ENCODE peak calls at places on chromosome 17, in nine cellular contexts. One of them, this sample, is unnamed.

GRCh38 chr17:34474706-34475105 is 104.7 kb upstream of the TMEM132E start:
- DNase-seq in epithelial cell of esophagus: no peak
- DNase-seq in brain microvascular endothelial cell: no peak
- DNase-seq in NCI-H1694 treated with DMSO at 0.1 percent for 48 hours: no peak
- DNase-seq in H9: peak
- DNase-seq in NCI-H1092: no peak
- DNase-seq in fibroblast of mammary gland: no peak
- DNase-seq in fibroblast of gingiva: no peak
- DNase-seq in AG08395: no peak
- DNase-seq in this sample: no peak

GRCh38 chr17:72136692-72137550 is 16.1 kb downstream of the SOX9 start:
- DNase-seq in epithelial cell of esophagus: peak
- DNase-seq in brain microvascular endothelial cell: peak
- DNase-seq in NCI-H1694 treated with DMSO at 0.1 percent for 48 hours: peak
- DNase-seq in H9: no peak
- DNase-seq in NCI-H1092: no peak
- DNase-seq in fibroblast of mammary gland: peak
- DNase-seq in fibroblast of gingiva: peak
- DNase-seq in AG08395: peak
- DNase-seq in this sample: no peak

GRCh38 chr17:35127751-35128514 is 6.5 kb downstream of the FNDC8 start:
- DNase-seq in epithelial cell of esophagus: no peak
- DNase-seq in brain microvascular endothelial cell: no peak
- DNase-seq in NCI-H1694 treated with DMSO at 0.1 percent for 48 hours: no peak
- DNase-seq in H9: no peak
- DNase-seq in NCI-H1092: no peak
- DNase-seq in fibroblast of mammary gland: peak
- DNase-seq in fibroblast of gingiva: peak
- DNase-seq in AG08395: peak
- DNase-seq in this sample: no peak

GRCh38 chr17:42421479-42422332 is 1.4 kb downstream of the CAVIN1 start:
- DNase-seq in epithelial cell of esophagus: peak
- DNase-seq in brain microvascular endothelial cell: peak
- DNase-seq in NCI-H1694 treated with DMSO at 0.1 percent for 48 hours: no peak
- DNase-seq in H9: peak
- DNase-seq in NCI-H1092: no peak
- DNase-seq in fibroblast of mammary gland: peak
- DNase-seq in fibroblast of gingiva: peak
- DNase-seq in AG08395: peak
- DNase-seq in this sample: no peak

GRCh38 chr17:73291260-73291801 is 20.5 kb downstream of the CDC42EP4 start:
- DNase-seq in epithelial cell of esophagus: peak
- DNase-seq in brain microvascular endothelial cell: peak
- DNase-seq in NCI-H1694 treated with DMSO at 0.1 percent for 48 hours: no peak
- DNase-seq in H9: peak
- DNase-seq in NCI-H1092: no peak
- DNase-seq in fibroblast of mammary gland: peak
- DNase-seq in fibroblast of gingiva: peak
- DNase-seq in AG08395: peak
- DNase-seq in this sample: peak

GRCh38 chr17:71963341-71963740 is 157.5 kb upstream of the SOX9 start:
- DNase-seq in epithelial cell of esophagus: no peak
- DNase-seq in brain microvascular endothelial cell: no peak
- DNase-seq in NCI-H1694 treated with DMSO at 0.1 percent for 48 hours: peak
- DNase-seq in H9: no peak
- DNase-seq in NCI-H1092: no peak
- DNase-seq in fibroblast of mammary gland: no peak
- DNase-seq in fibroblast of gingiva: no peak
- DNase-seq in AG08395: no peak
- DNase-seq in this sample: no peak

GRCh38 chr17:4204190-4204589 is 59.6 kb downstream of the ANKFY1 start:
- DNase-seq in epithelial cell of esophagus: no peak
- DNase-seq in brain microvascular endothelial cell: peak
- DNase-seq in NCI-H1694 treated with DMSO at 0.1 percent for 48 hours: no peak
- DNase-seq in H9: no peak
- DNase-seq in NCI-H1092: no peak
- DNase-seq in fibroblast of mammary gland: peak
- DNase-seq in fibroblast of gingiva: no peak
- DNase-seq in AG08395: peak
- DNase-seq in this sample: peak

GRCh38 chr17:19485800-19486340 is 47.8 kb upstream of the SLC47A1 start:
- DNase-seq in epithelial cell of esophagus: no peak
- DNase-seq in brain microvascular endothelial cell: no peak
- DNase-seq in NCI-H1694 treated with DMSO at 0.1 percent for 48 hours: no peak
- DNase-seq in H9: no peak
- DNase-seq in NCI-H1092: no peak
- DNase-seq in fibroblast of mammary gland: no peak
- DNase-seq in fibroblast of gingiva: no peak
- DNase-seq in AG08395: no peak
- DNase-seq in this sample: no peak

GRCh38 chr17:82844796-82845162 is 5.0 kb upstream of the ZNF750 start:
- DNase-seq in epithelial cell of esophagus: no peak
- DNase-seq in brain microvascular endothelial cell: no peak
- DNase-seq in NCI-H1694 treated with DMSO at 0.1 percent for 48 hours: no peak
- DNase-seq in H9: no peak
- DNase-seq in NCI-H1092: no peak
- DNase-seq in fibroblast of mammary gland: no peak
- DNase-seq in fibroblast of gingiva: no peak
- DNase-seq in AG08395: no peak
- DNase-seq in this sample: no peak

GRCh38 chr17:56737741-56738161 is 96.0 kb downstream of the C17orf67 start:
- DNase-seq in epithelial cell of esophagus: no peak
- DNase-seq in brain microvascular endothelial cell: peak
- DNase-seq in NCI-H1694 treated with DMSO at 0.1 percent for 48 hours: no peak
- DNase-seq in H9: no peak
- DNase-seq in NCI-H1092: no peak
- DNase-seq in fibroblast of mammary gland: peak
- DNase-seq in fibroblast of gingiva: peak
- DNase-seq in AG08395: peak
- DNase-seq in this sample: no peak

GRCh38 chr17:19409066-19409465 is 2.0 kb upstream of the RNF112 start:
- DNase-seq in epithelial cell of esophagus: no peak
- DNase-seq in brain microvascular endothelial cell: no peak
- DNase-seq in NCI-H1694 treated with DMSO at 0.1 percent for 48 hours: no peak
- DNase-seq in H9: no peak
- DNase-seq in NCI-H1092: no peak
- DNase-seq in fibroblast of mammary gland: no peak
- DNase-seq in fibroblast of gingiva: no peak
- DNase-seq in AG08395: no peak
- DNase-seq in this sample: peak

GRCh38 chr17:75832652-75833400 is 11.4 kb downstream of the UNC13D start:
- DNase-seq in epithelial cell of esophagus: no peak
- DNase-seq in brain microvascular endothelial cell: no peak
- DNase-seq in NCI-H1694 treated with DMSO at 0.1 percent for 48 hours: no peak
- DNase-seq in H9: peak
- DNase-seq in NCI-H1092: no peak
- DNase-seq in fibroblast of mammary gland: no peak
- DNase-seq in fibroblast of gingiva: no peak
- DNase-seq in AG08395: no peak
- DNase-seq in this sample: no peak